ENCODE peak calls at places on chromosomes 5 and 9, in eight cellular contexts. Q, Z, I, M, K, X, C and V are unnamed samples. For H3K27me3, the result is how much of the 10 kb centered on the place peaks cover.

GRCh38 chr5:55771175-55771655 is 33.4 kb downstream of the DDX4 start:
- DNase-seq in K (no peak), M (no peak), Z (no peak), C (no peak), I (no peak), Q (no peak), X (no peak), V (no peak)

GRCh38 chr5:55873234-55873633 is 22.1 kb downstream of the IL31RA start:
- DNase-seq in Z (no peak), C (no peak), Q (no peak), M (no peak), I (no peak), X (no peak), K (no peak), V (no peak)

GRCh38 chr9:92983984-92984589 is 36.8 kb downstream of the FGD3 start:
- DNase-seq in X (no peak), Q (no peak), K (no peak), Z (no peak), C (no peak), M (peak), I (no peak), V (no peak)

GRCh38 chr5:34717426-34718327 is 61.5 kb downstream of the RAI14 start:
- DNase-seq in X (no peak), I (no peak), K (peak), M (no peak), C (no peak), Z (peak), Q (no peak), V (no peak)

GRCh38 chr5:117107859-117108258 is 533.2 kb upstream of the SEMA6A start:
- DNase-seq in M (no peak), Z (no peak), X (no peak), Q (no peak), I (no peak), C (no peak), K (no peak), V (no peak)

GRCh38 chr9:128152133-128152780 is 3.0 kb downstream of the LCN2 start:
- DNase-seq in C (no peak), Q (no peak), K (no peak), X (no peak), M (no peak), Z (no peak), I (no peak), V (no peak)

GRCh38 chr5:136979131-136979530 is 520.0 kb downstream of the SPOCK1 start:
- DNase-seq in Z (no peak), M (no peak), K (no peak), Q (no peak), C (no peak), I (no peak), X (no peak), V (no peak)

GRCh38 chr9:77177894-77178794 is 810 bp downstream of the VPS13A start:
- DNase-seq in K (no peak), Z (peak), Q (peak), C (peak), X (peak), I (peak), M (no peak), V (peak)

GRCh38 chr5:50691399-50692016 is 25.1 kb downstream of the PARP8 start:
- DNase-seq in K (no peak), X (no peak), I (no peak), M (no peak), Z (no peak), Q (no peak), C (no peak), V (no peak)

GRCh38 chr9:12774861-12775367 is at the start of gene LURAP1L:
- DNase-seq in C (no peak), Z (peak), M (peak), Q (no peak), X (no peak), I (peak), K (peak), V (peak)

DNA sequence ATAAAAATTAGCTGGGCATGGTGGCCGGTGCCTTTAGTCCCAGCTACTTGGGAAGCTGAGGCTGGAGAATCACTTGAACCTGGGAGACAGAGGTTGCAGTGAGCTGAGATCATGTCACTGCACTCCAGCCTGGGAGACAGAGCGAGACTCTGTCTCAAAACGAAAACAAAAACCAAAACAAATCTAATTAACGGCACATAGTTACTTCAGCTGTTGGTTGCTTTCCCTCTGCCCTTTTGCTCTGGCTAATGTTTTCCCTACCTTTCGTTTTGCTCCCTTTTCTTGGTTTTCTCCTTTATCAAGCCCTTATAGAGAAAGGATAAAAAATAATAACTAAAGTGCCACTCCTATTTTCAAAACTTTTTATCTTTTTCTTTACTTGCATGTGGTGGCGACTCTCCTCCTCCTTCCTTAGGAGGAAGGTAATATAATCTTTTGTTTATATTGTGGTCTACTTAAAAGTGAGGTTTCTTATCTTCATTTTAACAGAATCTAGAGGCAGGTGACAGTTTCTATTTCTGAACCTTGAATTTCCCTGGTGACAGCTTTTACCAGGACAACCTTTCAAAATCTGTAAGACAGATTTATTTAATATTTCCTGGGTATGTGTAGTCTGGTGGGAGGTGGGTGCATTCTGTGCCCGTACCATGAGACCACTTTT is 125.4 kb downstream of the ARHGEF28 start:
- DNase-seq in Q (no peak), Z (no peak), X (no peak), M (no peak), C (no peak), K (no peak), I (no peak), V (no peak)
- H3K4me3 ChIP-seq in Q (no peak), Z (no peak), X (no peak), M (no peak), C (no peak), K (no peak), I (no peak), V (no peak)

GRCh38 chr9:123002754-123003153 is 30.7 kb upstream of the GPR21 start:
- DNase-seq in C (no peak), Z (no peak), K (no peak), M (no peak), I (no peak), X (no peak), Q (no peak), V (no peak)
- H3K27ac ChIP-seq in C (no peak), Z (peak), K (peak), M (no peak), I (no peak), X (no peak), Q (no peak), V (no peak)

GRCh38 chr5:146948666-146949065 is 70.1 kb upstream of the PPP2R2B start:
- DNase-seq in X (no peak), M (no peak), K (no peak), I (no peak), Q (no peak), Z (no peak), C (no peak), V (no peak)
- H3K27me3 ChIP-seq in X (under half), M (under half), K (under half), I (under half), Q (under half), Z (under half), C (under half), V (under half)

DNA sequence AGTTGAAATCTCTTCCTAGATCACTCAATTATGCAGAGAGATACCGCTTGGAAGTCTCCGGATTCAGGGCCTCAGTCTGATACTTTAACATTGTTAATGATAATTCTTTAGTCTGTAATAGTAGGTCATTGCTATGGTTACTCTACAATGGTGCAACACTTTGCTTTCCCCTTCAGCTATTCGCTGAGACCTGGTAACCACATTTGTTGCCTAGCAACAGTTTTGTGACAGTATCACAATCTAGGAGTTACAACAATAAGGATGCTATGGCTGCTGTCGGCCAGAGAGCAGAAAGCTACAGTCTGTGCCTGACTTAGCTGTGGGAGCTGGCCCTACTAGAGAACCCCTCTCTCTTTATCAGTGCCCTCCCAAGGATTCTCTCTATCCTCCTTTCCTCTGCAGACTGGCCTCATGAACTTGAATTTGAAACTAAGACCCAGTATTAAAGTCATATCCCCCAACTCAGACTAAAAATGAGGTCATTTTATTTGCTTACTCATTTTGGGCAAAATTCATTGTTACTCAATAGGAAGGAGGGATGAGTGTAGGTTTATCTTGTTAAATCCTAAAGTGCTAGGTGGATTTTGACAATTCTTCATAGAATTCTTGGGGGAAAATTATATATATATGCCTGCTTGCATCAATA is 39.3 kb downstream of the NR2F1 start:
- DNase-seq in K (no peak), Q (peak), M (no peak), C (peak), I (no peak), X (peak), Z (peak), V (peak)
- H3K4me3 ChIP-seq in K (no peak), Q (no peak), M (no peak), C (no peak), I (no peak), X (no peak), Z (no peak), V (no peak)

DNA sequence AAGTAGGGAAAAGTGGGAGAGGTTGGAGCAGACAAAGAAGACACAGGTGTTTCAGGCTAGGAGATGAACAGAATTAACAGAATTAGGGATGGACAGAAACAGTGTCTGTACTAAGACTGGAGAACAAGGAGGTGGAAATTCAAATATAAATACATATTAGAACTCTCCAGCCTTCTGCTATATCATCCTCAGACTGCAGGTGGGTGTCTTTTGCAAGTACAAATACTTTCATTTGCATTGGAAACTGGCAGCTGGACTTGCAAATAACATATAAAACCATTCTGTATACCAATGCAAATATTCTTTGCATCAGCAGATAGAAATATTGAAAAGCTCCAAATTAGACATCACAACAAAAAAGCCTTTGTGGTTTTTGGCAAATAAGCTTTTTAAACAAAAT is 335.4 kb downstream of the ZNF608 start:
- DNase-seq in M (no peak), Z (no peak), C (no peak), K (no peak), Q (no peak), X (no peak), I (no peak), V (no peak)
- H3K27ac ChIP-seq in M (no peak), Z (no peak), C (no peak), K (no peak), Q (no peak), X (no peak), I (no peak), V (no peak)

GRCh38 chr5:1195916-1196315 is 5.5 kb upstream of the SLC6A19 start:
- DNase-seq in C (no peak), X (no peak), M (no peak), K (no peak), I (peak), Q (no peak), Z (no peak), V (no peak)

GRCh38 chr5:1197876-1198666 is 3.3 kb upstream of the SLC6A19 start:
- DNase-seq in M (no peak), X (no peak), Z (no peak), C (no peak), K (no peak), I (peak), Q (no peak), V (no peak)

GRCh38 chr5:1194378-1194777 is 7.0 kb upstream of the SLC6A19 start:
- DNase-seq in Q (no peak), C (no peak), K (no peak), X (no peak), I (no peak), M (no peak), Z (no peak), V (no peak)

GRCh38 chr5:1195439-1195838 is 6.0 kb upstream of the SLC6A19 start:
- DNase-seq in Z (no peak), X (no peak), K (no peak), C (no peak), M (no peak), I (peak), Q (no peak), V (no peak)

GRCh38 chr5:1196562-1196961 is 4.8 kb upstream of the SLC6A19 start:
- DNase-seq in C (no peak), Z (no peak), M (no peak), I (no peak), K (no peak), Q (no peak), X (no peak), V (no peak)
- H3K27me3 ChIP-seq in C (under half), Z (under half), M (under half), I (under half), K (under half), Q (under half), X (under half), V (under half)

GRCh38 chr5:124725040-124725434 is 21.4 kb downstream of the ZNF608 start:
- DNase-seq in Q (no peak), Z (no peak), K (no peak), M (no peak), I (no peak), X (no peak), C (no peak), V (no peak)
- H3K4me3 ChIP-seq in Q (no peak), Z (no peak), K (no peak), M (no peak), I (no peak), X (no peak), C (no peak), V (no peak)

DNA sequence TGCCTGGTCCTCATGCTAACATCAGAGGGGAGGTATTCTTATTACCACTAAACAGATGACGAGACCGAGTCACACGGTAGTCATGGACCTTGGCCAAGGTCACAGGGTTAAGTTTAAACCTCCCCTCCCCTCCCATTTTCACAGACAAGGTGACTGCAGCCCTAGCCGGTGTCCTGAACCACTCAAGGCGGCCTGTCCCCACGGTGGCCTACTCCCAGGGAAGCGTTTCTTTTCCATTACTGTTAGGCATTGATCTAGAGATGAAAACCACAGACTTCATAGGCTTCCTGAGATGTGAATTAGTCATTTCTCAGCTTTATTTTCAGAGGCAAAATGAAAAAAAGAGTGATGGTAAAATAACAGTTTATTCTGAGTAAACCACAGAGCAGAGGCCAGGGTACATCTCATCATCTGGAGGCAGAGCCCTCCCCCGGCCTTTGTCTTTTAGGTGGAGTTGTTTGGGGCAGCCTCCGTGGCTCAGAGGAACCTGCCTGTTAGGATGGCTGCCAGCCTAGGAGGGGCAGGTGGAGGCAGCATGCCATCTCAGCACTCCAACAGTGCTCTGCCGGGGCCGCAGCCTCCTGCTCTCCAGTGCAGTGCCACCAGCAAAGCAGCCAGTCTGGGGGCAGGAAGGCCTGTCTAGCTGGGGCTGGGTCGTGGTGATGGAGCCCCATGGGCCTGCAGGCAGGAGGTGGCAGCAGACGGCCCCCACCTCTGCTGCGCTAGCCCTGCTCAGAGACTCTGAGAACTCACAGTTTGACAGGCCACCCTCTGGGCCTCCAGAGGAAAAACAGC is 71.2 kb downstream of the RAPGEF1 start:
- DNase-seq in I (no peak), C (peak), Q (peak), K (no peak), Z (peak), X (peak), M (no peak), V (peak)
- H3K27ac ChIP-seq in I (peak), C (peak), Q (peak), K (peak), Z (peak), X (peak), M (peak), V (peak)

DNA sequence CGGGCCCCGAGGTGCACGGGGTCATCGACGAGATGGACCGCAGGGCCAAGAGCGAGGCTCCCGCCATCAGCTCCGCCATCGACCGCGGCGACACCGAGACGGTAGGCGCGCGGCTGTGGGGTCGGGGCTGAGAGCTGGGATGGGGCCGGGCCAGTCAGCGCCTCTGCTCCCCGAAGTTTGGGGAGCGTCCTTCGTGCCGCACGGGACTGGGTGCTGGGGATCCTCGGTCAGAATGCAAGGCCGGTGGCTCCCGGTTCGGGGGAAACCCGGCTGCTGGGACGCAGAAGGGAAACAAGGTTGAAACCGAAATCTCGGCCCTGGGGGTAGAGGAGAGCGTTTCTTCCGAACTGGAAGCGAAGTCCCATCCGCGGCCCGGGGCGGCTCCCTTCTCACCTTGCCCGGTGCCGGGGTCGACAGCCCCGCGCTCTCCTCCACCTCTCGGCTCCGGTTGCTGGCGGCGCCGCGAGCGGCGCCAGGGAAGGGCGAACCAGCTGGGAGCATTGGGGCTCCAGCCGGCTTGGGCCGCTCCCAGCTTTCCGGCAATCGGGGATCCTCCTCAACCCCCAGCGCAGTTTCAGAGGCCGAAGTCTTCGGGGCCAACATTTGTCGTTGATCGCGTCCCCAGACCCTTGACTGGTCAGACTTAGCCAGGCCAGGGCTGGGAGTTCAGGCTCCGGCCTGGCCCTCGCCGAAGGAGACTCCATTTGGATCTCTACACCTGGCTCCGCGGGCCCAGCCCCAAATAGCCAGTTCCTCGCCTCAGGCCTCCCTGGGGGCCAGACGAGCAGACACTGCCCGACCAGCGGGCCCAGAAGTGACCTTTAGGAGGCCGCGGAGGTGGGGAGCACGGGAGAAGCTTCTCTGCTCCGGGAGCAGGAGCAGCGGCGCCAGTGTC is 1.0 kb downstream of the LHX2 start:
- DNase-seq in K (no peak), C (no peak), Q (no peak), Z (no peak), M (no peak), I (no peak), X (no peak), V (no peak)
- H3K27me3 ChIP-seq in K (half or more), C (half or more), Q (under half), Z (half or more), M (under half), I (half or more), X (under half), V (half or more)